ENCODE peak calls at places on chromosomes 2 and 18, in six cellular contexts. P, G, O, E, H and K are unnamed samples.

GRCh38 chr2:16553222-16553621 is 112.4 kb downstream of the CYRIA start:
- DNase-seq in P (peak), G (peak), O (peak), E (peak), H (peak), K (peak)

GRCh38 chr18:3604260-3604625 is 154.3 kb downstream of the TGIF1 start:
- DNase-seq in P (no peak), G (no peak), O (no peak), E (no peak), H (no peak), K (no peak)

GRCh38 chr2:101596346-101596745 is 101.2 kb upstream of the MAP4K4 start:
- DNase-seq in P (no peak), G (no peak), O (peak), E (no peak), H (peak), K (peak)

GRCh38 chr2:207813221-207813916 is 43.7 kb upstream of the FZD5 start:
- DNase-seq in P (no peak), G (no peak), O (no peak), E (no peak), H (no peak), K (no peak)

GRCh38 chr2:177753682-177754475 is 318.7 kb downstream of the PDE11A start:
- DNase-seq in P (peak), G (no peak), O (peak), E (peak), H (peak), K (peak)

GRCh38 chr2:65678779-65679394 is 246.5 kb upstream of the SPRED2 start:
- DNase-seq in P (no peak), G (no peak), O (no peak), E (no peak), H (no peak), K (peak)

GRCh38 chr18:63297678-63298392 is 21.7 kb downstream of the BCL2 start:
- DNase-seq in P (no peak), G (no peak), O (no peak), E (no peak), H (no peak), K (no peak)

GRCh38 chr2:230219419-230220331 is at the start of gene SP110:
- DNase-seq in P (peak), G (peak), O (peak), E (peak), H (peak), K (peak)

GRCh38 chr2:219292616-219293015 is 13.4 kb downstream of the DNAJB2 start:
- DNase-seq in P (no peak), G (no peak), O (no peak), E (no peak), H (no peak), K (no peak)

GRCh38 chr2:35873921-35874320 is 481.7 kb upstream of the CRIM1 start:
- DNase-seq in P (peak), G (peak), O (no peak), E (no peak), H (no peak), K (no peak)

GRCh38 chr2:104033399-104033798 is 820.5 kb upstream of the POU3F3 start:
- DNase-seq in P (no peak), G (no peak), O (peak), E (peak), H (no peak), K (peak)

GRCh38 chr2:144595279-144595678 is 75.4 kb upstream of the ZEB2 start:
- DNase-seq in P (no peak), G (no peak), O (no peak), E (no peak), H (no peak), K (no peak)

GRCh38 chr2:12155308-12156061 is 409.1 kb downstream of the LPIN1 start:
- DNase-seq in P (peak), G (no peak), O (peak), E (peak), H (peak), K (peak)

GRCh38 chr2:77034460-77034859 is 487.7 kb downstream of the LRRTM4 start:
- DNase-seq in P (no peak), G (no peak), O (peak), E (no peak), H (no peak), K (no peak)

GRCh38 chr2:141199711-141200110 is 931.1 kb downstream of the LRP1B start:
- DNase-seq in P (peak), G (no peak), O (no peak), E (peak), H (no peak), K (no peak)

GRCh38 chr2:218223046-218223445 is 6.1 kb downstream of the ARPC2 start:
- DNase-seq in P (peak), G (no peak), O (peak), E (no peak), H (peak), K (peak)

GRCh38 chr2:31138037-31138962 is at the start of gene GALNT14:
- DNase-seq in P (peak), G (no peak), O (peak), E (peak), H (peak), K (peak)

GRCh38 chr2:184598313-184599053 is at the start of gene ZNF804A:
- DNase-seq in P (peak), G (no peak), O (peak), E (peak), H (peak), K (peak)

GRCh38 chr18:8537400-8537799 is 71.8 kb upstream of the RAB12 start:
- DNase-seq in P (no peak), G (no peak), O (no peak), E (no peak), H (no peak), K (no peak)

GRCh38 chr18:77650799-77651385 is 401.2 kb downstream of the GALR1 start:
- DNase-seq in P (peak), G (peak), O (peak), E (peak), H (no peak), K (peak)

GRCh38 chr2:88342749-88343148 is 109.7 kb downstream of the FOXI3 start:
- DNase-seq in P (no peak), G (no peak), O (no peak), E (no peak), H (no peak), K (no peak)

GRCh38 chr18:51132256-51132935 is 65.1 kb downstream of the MEX3C start:
- DNase-seq in P (no peak), G (no peak), O (no peak), E (no peak), H (no peak), K (no peak)

GRCh38 chr2:63716146-63716545 is 125.5 kb upstream of the UGP2 start:
- DNase-seq in P (no peak), G (no peak), O (no peak), E (no peak), H (no peak), K (no peak)

GRCh38 chr2:206840999-206841398 is 75.6 kb downstream of the FASTKD2 start:
- DNase-seq in P (no peak), G (no peak), O (no peak), E (no peak), H (no peak), K (no peak)

GRCh38 chr2:120568089-120568974 is 167.3 kb upstream of the GLI2 start:
- DNase-seq in P (no peak), G (no peak), O (no peak), E (peak), H (no peak), K (no peak)

GRCh38 chr2:100321881-100322820 is at the start of gene LONRF2:
- DNase-seq in P (peak), G (no peak), O (no peak), E (no peak), H (no peak), K (no peak)

GRCh38 chr2:126664234-126664633 is 8.3 kb downstream of the GYPC start:
- DNase-seq in P (no peak), G (no peak), O (no peak), E (no peak), H (no peak), K (no peak)

GRCh38 chr18:61893304-61893970 is 630 bp upstream of the RNF152 start:
- DNase-seq in P (peak), G (no peak), O (peak), E (peak), H (peak), K (peak)

GRCh38 chr18:78730564-78731422 is 248.8 kb upstream of the SALL3 start:
- DNase-seq in P (no peak), G (no peak), O (no peak), E (no peak), H (no peak), K (no peak)

GRCh38 chr2:166042356-166042755 is 85.5 kb downstream of the SCN1A start:
- DNase-seq in P (no peak), G (no peak), O (peak), E (no peak), H (no peak), K (peak)

GRCh38 chr2:236550701-236551465 is 18.7 kb upstream of the ACKR3 start:
- DNase-seq in P (no peak), G (no peak), O (no peak), E (no peak), H (no peak), K (no peak)

GRCh38 chr2:149648282-149649030 is 60.9 kb upstream of the MMADHC start:
- DNase-seq in P (peak), G (no peak), O (peak), E (peak), H (peak), K (peak)

DNA sequence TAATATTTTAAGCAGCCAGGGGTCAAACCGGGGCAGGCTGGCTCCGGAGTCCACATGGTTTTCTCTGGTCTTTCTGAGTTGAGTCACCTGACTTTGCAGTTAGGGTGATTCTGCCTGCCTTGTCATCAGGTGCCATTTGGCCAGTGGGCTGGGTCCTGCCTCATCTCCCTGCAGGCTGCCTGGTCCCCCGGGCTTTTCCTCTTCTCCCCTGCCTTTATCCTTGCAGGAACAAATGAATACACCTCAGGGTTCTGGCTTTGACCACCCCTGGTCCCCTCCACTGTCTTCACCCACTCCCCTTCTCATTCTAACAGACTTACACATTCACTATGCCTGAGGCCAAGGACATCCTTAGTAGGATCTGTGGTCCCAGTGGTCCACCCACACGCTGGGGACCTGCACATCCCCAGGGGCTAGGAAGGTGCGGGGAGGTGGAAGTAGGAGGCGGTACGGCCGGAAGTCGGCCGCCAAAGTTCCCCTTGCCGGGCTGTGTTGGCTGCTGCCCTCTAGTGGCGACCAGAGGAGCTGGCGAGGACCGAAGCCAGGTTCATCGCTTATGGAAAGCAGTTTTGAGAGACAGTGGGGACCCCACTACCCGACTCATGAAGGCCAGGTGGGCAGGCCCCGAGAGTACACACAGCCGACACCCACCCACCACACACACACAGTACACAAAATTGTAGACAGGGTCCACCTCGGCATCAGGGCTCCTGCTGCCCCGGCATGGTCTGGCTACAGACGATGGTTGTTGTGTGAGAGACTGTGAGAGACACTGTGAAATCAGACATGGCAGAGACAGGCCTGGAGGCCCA is 6.3 kb upstream of the TEX261 start:
- DNase-seq in P (peak), G (peak), O (peak), E (peak), H (peak), K (peak)
- H3K4me3 ChIP-seq in P (peak), G (peak), O (peak), E (peak), H (peak), K (peak)

GRCh38 chr18:74493689-74494088 is 2.5 kb upstream of the CNDP2 start:
- DNase-seq in P (peak), G (peak), O (peak), E (peak), H (peak), K (peak)
- TF ChIP-seq CTCF in P (peak), G (peak), O (peak), E (peak), H (peak), K (peak)

GRCh38 chr2:222424729-222425671 is 657 bp downstream of the SGPP2 start:
- DNase-seq in P (no peak), G (no peak), O (no peak), E (no peak), H (no peak), K (no peak)

GRCh38 chr2:222424281-222424728 is at the start of gene SGPP2:
- DNase-seq in P (no peak), G (no peak), O (no peak), E (no peak), H (no peak), K (peak)

GRCh38 chr2:222430071-222430470 is 5.7 kb downstream of the SGPP2 start:
- DNase-seq in P (no peak), G (no peak), O (no peak), E (no peak), H (no peak), K (no peak)

GRCh38 chr2:222426836-222427130 is 2.4 kb downstream of the SGPP2 start:
- DNase-seq in P (no peak), G (no peak), O (no peak), E (no peak), H (no peak), K (no peak)

DNA sequence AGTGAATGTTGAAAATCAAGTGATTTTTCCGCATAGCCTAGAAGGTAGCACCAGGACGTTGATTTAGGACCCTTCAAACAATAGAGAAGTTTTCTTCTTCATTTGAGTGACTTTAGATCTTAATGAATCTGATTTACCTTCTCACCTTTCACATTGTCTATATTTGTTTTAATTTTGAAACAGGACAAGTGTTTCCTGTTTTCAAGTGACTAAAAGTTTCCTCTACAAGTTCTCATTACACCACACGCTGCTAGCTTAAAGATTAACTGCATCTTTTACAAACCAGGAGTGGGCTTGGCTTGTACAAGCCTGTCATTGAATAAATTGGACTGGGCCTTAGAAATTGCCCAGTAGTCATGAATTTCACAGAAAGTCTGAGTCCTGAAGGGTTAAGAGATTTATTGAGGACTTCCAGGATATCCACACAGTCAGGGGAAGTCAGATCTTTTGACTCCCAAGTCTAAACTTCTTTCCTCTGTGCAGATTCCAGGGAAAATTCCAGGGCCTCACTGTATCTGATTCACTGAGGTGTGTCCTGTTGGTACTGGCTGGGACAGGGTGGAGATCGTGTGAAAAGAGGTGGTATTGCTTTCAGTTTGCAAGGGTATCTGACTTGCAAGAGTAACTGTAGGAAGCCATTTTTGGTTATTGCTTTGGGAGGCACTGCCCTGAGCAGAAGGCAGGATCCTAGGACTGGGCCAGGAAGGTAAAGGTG is 3.4 kb downstream of the SGPP2 start:
- DNase-seq in P (no peak), G (no peak), O (no peak), E (no peak), H (no peak), K (peak)
- H3K4me3 ChIP-seq in P (no peak), G (no peak), O (no peak), E (no peak), H (no peak), K (no peak)

DNA sequence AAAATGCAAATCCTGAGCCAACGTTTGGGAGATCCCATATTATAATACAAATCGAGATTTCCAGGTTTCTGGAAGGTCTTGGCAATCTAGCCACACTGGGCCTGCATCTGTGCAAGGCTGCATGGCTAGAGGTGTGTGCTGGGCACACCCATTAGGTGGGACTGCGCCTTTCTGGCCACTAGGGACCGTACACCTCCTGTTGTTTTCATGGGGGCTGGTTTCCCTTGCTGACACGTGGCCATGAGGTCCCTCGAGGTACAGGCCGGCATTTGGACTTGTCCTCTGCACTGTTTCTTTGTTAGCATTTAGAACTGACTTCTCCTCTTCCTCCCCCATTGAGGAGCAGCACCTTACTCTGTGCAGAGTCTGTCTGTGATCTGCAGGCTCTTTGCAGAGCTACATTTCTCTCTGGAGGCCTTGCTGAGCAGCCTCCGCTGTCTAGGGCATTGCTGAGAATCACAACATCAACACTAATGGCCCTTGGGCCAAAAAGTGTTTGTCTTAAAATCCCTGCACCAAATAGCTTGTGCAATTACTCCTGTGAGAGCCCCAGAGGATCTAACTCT is 131.2 kb downstream of the NEDD4L start:
- DNase-seq in P (no peak), G (no peak), O (no peak), E (no peak), H (no peak), K (no peak)
- TF ChIP-seq CTCF in P (no peak), G (no peak), O (no peak), E (peak), H (no peak), K (no peak)